ENCODE peak calls at places on chromosomes 4 and X, in seven cellular contexts. One of them, this sample, is unnamed.

GRCh38 chr4:6391852-6392188 is 80.6 kb downstream of the PPP2R2C start:
- DNase-seq in HCT116: peak; percentile 46
- DNase-seq in SK-N-SH: no peak
- DNase-seq in neural progenitor cell: no peak
- DNase-seq in PC-3: peak; percentile 63
- DNase-seq in GM23338: no peak
- DNase-seq in MM.1S: no peak
- DNase-seq in this sample: no peak

GRCh38 chr4:101037938-101038413 is 309.4 kb downstream of the PPP3CA start:
- DNase-seq in HCT116: no peak
- DNase-seq in MM.1S: no peak
- DNase-seq in GM23338: no peak
- DNase-seq in neural progenitor cell: no peak
- DNase-seq in SK-N-SH: no peak
- DNase-seq in PC-3: no peak
- DNase-seq in this sample: no peak

GRCh38 chrX:68698955-68699354 is 51.5 kb downstream of the STARD8 start:
- DNase-seq in MM.1S: no peak
- DNase-seq in GM23338: no peak
- DNase-seq in SK-N-SH: no peak
- DNase-seq in HCT116: no peak
- DNase-seq in PC-3: no peak
- DNase-seq in neural progenitor cell: no peak
- DNase-seq in this sample: peak; percentile 41

GRCh38 chr4:156971623-156972369 is at the start of gene PDGFC:
- DNase-seq in HCT116: no peak
- DNase-seq in PC-3: peak; percentile 68
- DNase-seq in GM23338: peak; percentile 85
- DNase-seq in neural progenitor cell: peak; percentile 92
- DNase-seq in MM.1S: peak; percentile 66
- DNase-seq in SK-N-SH: peak; percentile 80
- DNase-seq in this sample: peak; percentile 91

GRCh38 chr4:6695660-6696581 is 2.2 kb downstream of the S100P start:
- DNase-seq in PC-3: peak; percentile 92
- DNase-seq in GM23338: no peak
- DNase-seq in MM.1S: no peak
- DNase-seq in HCT116: no peak
- DNase-seq in SK-N-SH: peak; percentile 11
- DNase-seq in neural progenitor cell: no peak
- DNase-seq in this sample: peak; percentile 76

GRCh38 chr4:39469429-39470077 is 10.7 kb downstream of the LIAS start:
- DNase-seq in GM23338: peak; percentile 90
- DNase-seq in SK-N-SH: peak; percentile 62
- DNase-seq in PC-3: peak; percentile 85
- DNase-seq in HCT116: peak; percentile 86
- DNase-seq in MM.1S: peak; percentile 76
- DNase-seq in neural progenitor cell: peak; percentile 76
- DNase-seq in this sample: peak; percentile 88

GRCh38 chr4:26235500-26235899 is 85.3 kb upstream of the RBPJ start:
- DNase-seq in neural progenitor cell: no peak
- DNase-seq in SK-N-SH: no peak
- DNase-seq in PC-3: peak; percentile 72
- DNase-seq in HCT116: no peak
- DNase-seq in GM23338: no peak
- DNase-seq in MM.1S: no peak
- DNase-seq in this sample: peak; percentile 54

GRCh38 chr4:128653514-128654420 is 155.7 kb upstream of the JADE1 start:
- DNase-seq in SK-N-SH: no peak
- DNase-seq in GM23338: peak; percentile 47
- DNase-seq in PC-3: no peak
- DNase-seq in HCT116: no peak
- DNase-seq in MM.1S: no peak
- DNase-seq in neural progenitor cell: peak; percentile 87
- DNase-seq in this sample: peak; percentile 84

GRCh38 chrX:73765776-73766465 is 202.9 kb downstream of the CHIC1 start:
- DNase-seq in neural progenitor cell: no peak
- DNase-seq in GM23338: no peak
- DNase-seq in SK-N-SH: no peak
- DNase-seq in MM.1S: peak; percentile 17
- DNase-seq in HCT116: no peak
- DNase-seq in PC-3: no peak
- DNase-seq in this sample: no peak

GRCh38 chr4:42339935-42340406 is 57.3 kb upstream of the SHISA3 start:
- DNase-seq in MM.1S: no peak
- DNase-seq in PC-3: no peak
- DNase-seq in HCT116: no peak
- DNase-seq in neural progenitor cell: peak; percentile 51
- DNase-seq in GM23338: peak; percentile 33
- DNase-seq in SK-N-SH: no peak
- DNase-seq in this sample: no peak

GRCh38 chr4:104451573-104451972 is 43.1 kb downstream of the CXXC4 start:
- DNase-seq in HCT116: no peak
- DNase-seq in GM23338: peak; percentile 55
- DNase-seq in PC-3: no peak
- DNase-seq in neural progenitor cell: peak; percentile 9
- DNase-seq in MM.1S: peak; percentile 64
- DNase-seq in SK-N-SH: peak; percentile 1
- DNase-seq in this sample: peak; percentile 40

GRCh38 chr4:140260227-140260626 is 106.2 kb upstream of the MAML3 start:
- DNase-seq in GM23338: no peak
- DNase-seq in MM.1S: no peak
- DNase-seq in PC-3: peak; percentile 85
- DNase-seq in neural progenitor cell: no peak
- DNase-seq in HCT116: peak; percentile 41
- DNase-seq in SK-N-SH: no peak
- DNase-seq in this sample: peak; percentile 33

GRCh38 chrX:71098302-71098701 is 2.7 kb downstream of the FOXO4 start:
- DNase-seq in MM.1S: peak; percentile 55
- DNase-seq in neural progenitor cell: no peak
- DNase-seq in SK-N-SH: peak; percentile 66
- DNase-seq in PC-3: peak; percentile 42
- DNase-seq in HCT116: peak; percentile 15
- DNase-seq in GM23338: peak; percentile 32
- DNase-seq in this sample: peak; percentile 63

DNA sequence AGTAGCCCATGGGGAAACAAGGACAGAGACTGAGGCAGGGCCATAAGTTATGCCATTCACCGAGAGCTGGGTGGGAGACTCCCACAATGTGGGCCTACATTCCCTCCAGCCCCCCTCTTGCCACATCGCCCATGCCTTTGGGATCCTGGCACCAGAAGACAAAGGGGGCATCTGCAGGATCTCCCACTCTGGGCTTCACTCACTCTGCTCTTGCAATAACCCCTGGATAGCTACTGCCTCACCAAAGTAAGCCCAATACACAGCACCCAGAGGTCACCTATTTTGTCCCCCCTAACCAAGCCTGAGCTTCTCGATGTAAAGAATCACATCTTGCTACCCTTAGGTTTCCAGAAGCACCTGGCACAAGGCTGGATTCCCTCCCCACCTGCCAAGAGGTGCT is 741 bp upstream of the RTL5 start:
- DNase-seq in HCT116: no peak
- DNase-seq in neural progenitor cell: no peak
- DNase-seq in GM23338: no peak
- DNase-seq in PC-3: no peak
- DNase-seq in SK-N-SH: peak; percentile 33
- DNase-seq in MM.1S: no peak
- DNase-seq in this sample: no peak
- H3K27me3 ChIP-seq in HCT116: no peaks in the 10 kb centered on the region
- H3K27me3 ChIP-seq in neural progenitor cell: peaks cover 43% of the 10 kb centered on the region
- H3K27me3 ChIP-seq in GM23338: peaks cover 49% of the 10 kb centered on the region
- H3K27me3 ChIP-seq in PC-3: peaks cover 12% of the 10 kb centered on the region
- H3K27me3 ChIP-seq in SK-N-SH: peaks cover 19% of the 10 kb centered on the region
- H3K27me3 ChIP-seq in MM.1S: no peaks in the 10 kb centered on the region
- H3K27me3 ChIP-seq in this sample: no peaks in the 10 kb centered on the region

GRCh38 chrX:152814048-152814447 is 16.5 kb downstream of the CETN2 start:
- DNase-seq in MM.1S: no peak
- DNase-seq in neural progenitor cell: no peak
- DNase-seq in GM23338: no peak
- DNase-seq in PC-3: no peak
- DNase-seq in HCT116: no peak
- DNase-seq in SK-N-SH: no peak
- DNase-seq in this sample: no peak

GRCh38 chrX:152819271-152819670 is 11.3 kb downstream of the CETN2 start:
- DNase-seq in GM23338: no peak
- DNase-seq in MM.1S: no peak
- DNase-seq in SK-N-SH: no peak
- DNase-seq in PC-3: peak; percentile 19
- DNase-seq in neural progenitor cell: no peak
- DNase-seq in HCT116: no peak
- DNase-seq in this sample: no peak

GRCh38 chrX:152819732-152820131 is 10.8 kb downstream of the CETN2 start:
- DNase-seq in PC-3: peak; percentile 83
- DNase-seq in neural progenitor cell: no peak
- DNase-seq in MM.1S: no peak
- DNase-seq in HCT116: no peak
- DNase-seq in SK-N-SH: no peak
- DNase-seq in GM23338: no peak
- DNase-seq in this sample: no peak

GRCh38 chrX:152813211-152813610 is 17.3 kb downstream of the CETN2 start:
- DNase-seq in HCT116: no peak
- DNase-seq in MM.1S: no peak
- DNase-seq in GM23338: no peak
- DNase-seq in neural progenitor cell: no peak
- DNase-seq in PC-3: no peak
- DNase-seq in SK-N-SH: no peak
- DNase-seq in this sample: no peak

GRCh38 chrX:152817082-152817744 is 13.3 kb downstream of the CETN2 start:
- DNase-seq in SK-N-SH: peak; percentile 43
- DNase-seq in neural progenitor cell: peak; percentile 38
- DNase-seq in PC-3: peak; percentile 65
- DNase-seq in MM.1S: no peak
- DNase-seq in GM23338: peak; percentile 53
- DNase-seq in HCT116: no peak
- DNase-seq in this sample: peak; percentile 46
- TF ChIP-seq CTCF in SK-N-SH: peak; percentile 67
- TF ChIP-seq CTCF in neural progenitor cell: peak; percentile 60
- TF ChIP-seq CTCF in PC-3: peak; percentile 65
- TF ChIP-seq CTCF in MM.1S: peak; percentile 36
- TF ChIP-seq CTCF in GM23338: peak; percentile 79
- TF ChIP-seq CTCF in HCT116: peak; percentile 52
- TF ChIP-seq CTCF in this sample: peak; percentile 63

GRCh38 chrX:130174051-130174704 is 2.4 kb downstream of the RAB33A start:
- DNase-seq in PC-3: peak; percentile 61
- DNase-seq in SK-N-SH: peak; percentile 33
- DNase-seq in HCT116: no peak
- DNase-seq in GM23338: no peak
- DNase-seq in MM.1S: no peak
- DNase-seq in neural progenitor cell: no peak
- DNase-seq in this sample: no peak
- TF ChIP-seq EZH2phosphoT487 in PC-3: no peak
- TF ChIP-seq EZH2phosphoT487 in SK-N-SH: no peak
- TF ChIP-seq EZH2phosphoT487 in HCT116: no peak
- TF ChIP-seq EZH2phosphoT487 in GM23338: no peak
- TF ChIP-seq EZH2phosphoT487 in MM.1S: no peak
- TF ChIP-seq EZH2phosphoT487 in neural progenitor cell: no peak
- TF ChIP-seq EZH2phosphoT487 in this sample: no peak

DNA sequence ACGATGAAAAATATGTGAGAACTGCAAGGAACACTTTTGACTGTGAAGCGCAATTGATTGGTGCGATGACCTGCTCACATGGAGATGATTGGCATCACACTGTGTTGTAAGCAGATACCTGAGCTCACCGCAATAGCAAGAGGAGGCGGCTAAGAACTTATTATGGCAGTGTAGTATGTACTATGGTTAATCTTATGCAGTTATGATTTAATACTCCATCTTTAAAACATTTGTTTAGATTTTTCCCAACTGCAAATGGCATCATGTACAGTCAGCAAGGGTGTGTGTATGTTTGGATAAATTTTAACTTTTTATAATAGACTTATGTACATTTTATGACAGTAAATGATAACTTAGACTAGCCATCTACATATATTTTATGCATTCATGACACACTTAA is 25.5 kb downstream of the PRIMPOL start:
- DNase-seq in HCT116: no peak
- DNase-seq in SK-N-SH: no peak
- DNase-seq in neural progenitor cell: no peak
- DNase-seq in MM.1S: no peak
- DNase-seq in PC-3: no peak
- DNase-seq in GM23338: no peak
- DNase-seq in this sample: no peak
- H3K27me3 ChIP-seq in HCT116: no peaks in the 10 kb centered on the region
- H3K27me3 ChIP-seq in SK-N-SH: no peaks in the 10 kb centered on the region
- H3K27me3 ChIP-seq in neural progenitor cell: no peaks in the 10 kb centered on the region
- H3K27me3 ChIP-seq in MM.1S: no peaks in the 10 kb centered on the region
- H3K27me3 ChIP-seq in PC-3: no peaks in the 10 kb centered on the region
- H3K27me3 ChIP-seq in GM23338: no peaks in the 10 kb centered on the region
- H3K27me3 ChIP-seq in this sample: no peaks in the 10 kb centered on the region

GRCh38 chr4:1570291-1571164 is 113.6 kb downstream of the FAM53A start:
- DNase-seq in MM.1S: no peak
- DNase-seq in SK-N-SH: no peak
- DNase-seq in GM23338: peak; percentile 40
- DNase-seq in HCT116: no peak
- DNase-seq in PC-3: no peak
- DNase-seq in neural progenitor cell: no peak
- DNase-seq in this sample: no peak
- TF ChIP-seq CTCF in MM.1S: no peak
- TF ChIP-seq CTCF in SK-N-SH: no peak
- TF ChIP-seq CTCF in GM23338: peak; percentile 19
- TF ChIP-seq CTCF in HCT116: peak; percentile 15
- TF ChIP-seq CTCF in PC-3: no peak
- TF ChIP-seq CTCF in neural progenitor cell: no peak
- TF ChIP-seq CTCF in this sample: no peak

DNA sequence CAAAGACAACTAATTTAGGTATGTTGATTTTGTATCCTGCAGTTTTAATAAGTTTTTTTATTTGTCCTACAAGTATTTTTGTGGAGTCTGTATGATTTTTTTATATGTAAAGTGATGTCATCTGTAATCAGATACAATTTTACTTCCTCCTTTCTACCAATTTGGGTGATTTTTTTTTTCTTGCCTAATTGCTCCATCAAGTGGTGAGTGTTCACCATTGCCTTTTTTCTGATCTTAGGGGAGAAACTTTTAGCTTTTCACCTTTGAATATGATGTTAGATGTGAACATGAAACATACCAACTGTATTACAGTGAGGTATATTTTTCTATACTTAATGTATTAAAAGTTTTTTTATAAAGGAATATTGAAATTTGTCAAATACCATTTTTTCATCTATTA is 362.3 kb downstream of the PABPC4L start:
- DNase-seq in SK-N-SH: no peak
- DNase-seq in GM23338: peak; percentile 31
- DNase-seq in MM.1S: no peak
- DNase-seq in HCT116: no peak
- DNase-seq in PC-3: peak; percentile 7
- DNase-seq in neural progenitor cell: no peak
- DNase-seq in this sample: no peak
- TF ChIP-seq EZH2phosphoT487 in SK-N-SH: no peak
- TF ChIP-seq EZH2phosphoT487 in GM23338: no peak
- TF ChIP-seq EZH2phosphoT487 in MM.1S: no peak
- TF ChIP-seq EZH2phosphoT487 in HCT116: no peak
- TF ChIP-seq EZH2phosphoT487 in PC-3: no peak
- TF ChIP-seq EZH2phosphoT487 in neural progenitor cell: no peak
- TF ChIP-seq EZH2phosphoT487 in this sample: no peak

DNA sequence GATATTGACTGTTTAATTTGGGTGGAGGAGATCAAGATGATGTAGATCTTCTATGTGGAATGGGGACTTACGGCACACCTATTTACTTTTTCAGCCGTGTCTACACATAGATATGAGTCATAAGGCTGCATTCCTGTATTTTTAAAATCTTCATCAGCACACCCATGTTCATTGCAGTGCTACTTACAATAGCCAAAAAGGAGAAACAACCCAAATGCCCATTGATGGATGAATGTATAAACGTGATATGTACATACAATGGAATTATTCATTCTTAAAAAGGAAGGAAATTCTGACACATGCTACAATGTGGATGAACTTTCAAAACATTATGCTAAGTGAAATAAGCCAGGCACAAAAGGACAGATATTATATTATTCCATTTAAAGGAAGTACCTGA is 98.6 kb downstream of the AASDH start:
- DNase-seq in GM23338: no peak
- DNase-seq in MM.1S: no peak
- DNase-seq in PC-3: peak; percentile 59
- DNase-seq in SK-N-SH: no peak
- DNase-seq in HCT116: no peak
- DNase-seq in neural progenitor cell: no peak
- DNase-seq in this sample: no peak
- H3K27me3 ChIP-seq in GM23338: no peaks in the 10 kb centered on the region
- H3K27me3 ChIP-seq in MM.1S: no peaks in the 10 kb centered on the region
- H3K27me3 ChIP-seq in PC-3: peaks cover 4% of the 10 kb centered on the region
- H3K27me3 ChIP-seq in SK-N-SH: no peaks in the 10 kb centered on the region
- H3K27me3 ChIP-seq in HCT116: no peaks in the 10 kb centered on the region
- H3K27me3 ChIP-seq in neural progenitor cell: no peaks in the 10 kb centered on the region
- H3K27me3 ChIP-seq in this sample: no peaks in the 10 kb centered on the region